ENCODE peak calls at places on chromosomes 2 and 18, in five cellular contexts. M, C, R, P and Q are unnamed samples.
A peak's percentile ranks its signal among the peaks of the same experiment; 100 is the strongest.

GRCh38 chr18:22108674-22109073 is 60.7 kb upstream of the GATA6 start:
- DNase-seq in P (peak; percentile 7), R (no peak), C (no peak), M (no peak), Q (no peak)

GRCh38 chr2:54287532-54287931 is 31.5 kb upstream of the TSPYL6 start:
- DNase-seq in C (no peak), R (no peak), P (no peak), M (no peak), Q (no peak)

GRCh38 chr2:237291138-237291792 is 122.7 kb downstream of the COL6A3 start:
- DNase-seq in R (peak; percentile 91), C (peak; percentile 94), P (peak; percentile 99), M (peak; percentile 60), Q (peak; percentile 82)

GRCh38 chr2:150718280-150718679 is 230.8 kb upstream of the RND3 start:
- DNase-seq in P (no peak), C (no peak), R (no peak), M (no peak), Q (no peak)

GRCh38 chr18:59084286-59084779 is 55.4 kb upstream of the SEC11C start:
- DNase-seq in P (peak; percentile 77), R (no peak), C (peak; percentile 74), M (peak; percentile 53), Q (peak; percentile 79)

GRCh38 chr2:199940373-199940772 is 14.9 kb downstream of the TYW5 start:
- DNase-seq in M (no peak), P (peak; percentile 28), R (no peak), C (no peak), Q (no peak)

GRCh38 chr2:191783416-191783815 is 63.5 kb downstream of the CAVIN2 start:
- DNase-seq in R (no peak), C (no peak), P (no peak), M (no peak), Q (no peak)

GRCh38 chr2:223590964-223591363 is 11.2 kb downstream of the SCG2 start:
- DNase-seq in C (no peak), R (no peak), M (no peak), P (peak; percentile 48), Q (no peak)

GRCh38 chr2:219748673-219749570 is 121.5 kb downstream of the SLC4A3 start:
- DNase-seq in M (no peak), R (no peak), C (no peak), P (no peak), Q (no peak)